ENCODE peak calls at places on chromosomes 4 and X, in ten cellular contexts. V, P, I, Z, W, H, G, M, Y and R are unnamed samples.

GRCh38 chrX:113157496-113157895 is 316.9 kb upstream of the AMOT start:
- DNase-seq in H (no peak), M (no peak), I (no peak), G (no peak), P (no peak), Z (peak), W (no peak), Y (no peak), V (no peak), R (no peak)

GRCh38 chrX:129798888-129799287 is 19.1 kb downstream of the SASH3 start:
- DNase-seq in M (no peak), P (no peak), V (no peak), H (no peak), I (no peak), W (no peak), G (no peak), Y (no peak), Z (no peak), R (no peak)

GRCh38 chr4:138728566-138728965 is 287.0 kb upstream of the NOCT start:
- DNase-seq in G (no peak), H (no peak), V (no peak), Y (no peak), W (no peak), I (no peak), P (no peak), Z (no peak), M (no peak), R (no peak)

GRCh38 chrX:103250977-103251376 is 4.0 kb downstream of the TCEAL8 start:
- DNase-seq in H (no peak), I (no peak), V (no peak), Y (no peak), M (no peak), W (no peak), P (no peak), G (no peak), Z (no peak), R (no peak)

GRCh38 chr4:99462875-99463464 is 27.8 kb upstream of the ADH7 start:
- DNase-seq in Y (peak), Z (peak), W (peak), G (peak), V (peak), H (peak), I (peak), M (no peak), P (no peak), R (peak)

GRCh38 chrX:17030092-17030491 is 83.6 kb downstream of the REPS2 start:
- DNase-seq in Z (no peak), I (no peak), H (no peak), M (no peak), Y (no peak), P (no peak), G (no peak), V (no peak), W (no peak), R (no peak)

GRCh38 chr4:108036252-108036651 is 46.6 kb downstream of the HADH start:
- DNase-seq in Z (no peak), V (no peak), Y (no peak), W (peak), G (no peak), M (no peak), I (no peak), P (peak), H (no peak), R (no peak)

GRCh38 chr4:93731448-93731847 is 97.1 kb upstream of the ATOH1 start:
- DNase-seq in P (no peak), Y (no peak), V (no peak), I (no peak), G (peak), Z (no peak), H (no peak), W (no peak), M (no peak), R (peak)

GRCh38 chrX:54180403-54180802 is 2.7 kb downstream of the FAM120C start:
- DNase-seq in M (no peak), G (no peak), Z (no peak), V (no peak), W (no peak), P (no peak), Y (no peak), H (no peak), I (no peak), R (no peak)

GRCh38 chr4:114040319-114041116 is 61.1 kb upstream of the ARSJ start:
- DNase-seq in G (peak), P (no peak), V (no peak), W (no peak), Y (no peak), M (no peak), Z (no peak), I (no peak), H (no peak), R (no peak)

GRCh38 chrX:19579485-19579884 is 64.2 kb upstream of the MAP3K15 start:
- DNase-seq in W (no peak), V (no peak), I (no peak), Z (no peak), H (no peak), P (no peak), Y (no peak), M (no peak), G (peak), R (no peak)

GRCh38 chrX:73867144-73867543 is 304.1 kb downstream of the CHIC1 start:
- DNase-seq in Z (no peak), V (no peak), W (no peak), G (no peak), P (no peak), H (no peak), Y (no peak), I (no peak), M (no peak), R (peak)

GRCh38 chrX:72308566-72309296 is 3.0 kb upstream of the CITED1 start:
- DNase-seq in W (no peak), I (peak), Z (peak), G (peak), P (no peak), Y (no peak), M (peak), V (no peak), H (peak), R (peak)

GRCh38 chr4:42627887-42628646 is 28.8 kb downstream of the ATP8A1 start:
- DNase-seq in G (no peak), I (peak), Y (no peak), P (peak), H (no peak), V (peak), M (no peak), Z (peak), W (peak), R (no peak)

GRCh38 chrX:49725401-49725800 is 29.6 kb upstream of the PAGE1 start:
- DNase-seq in G (no peak), W (no peak), Z (no peak), Y (no peak), P (no peak), H (no peak), M (no peak), V (no peak), I (no peak), R (no peak)

GRCh38 chrX:13270360-13270759 is 49.5 kb downstream of the ATXN3L start:
- DNase-seq in M (no peak), V (no peak), Y (no peak), G (no peak), H (no peak), P (no peak), Z (no peak), W (no peak), I (no peak), R (no peak)

GRCh38 chr4:57628004-57628403 is 517.8 kb upstream of the IGFBP7 start:
- DNase-seq in I (no peak), M (no peak), Y (no peak), P (no peak), V (no peak), G (no peak), H (no peak), Z (no peak), W (no peak), R (no peak)

GRCh38 chrX:130555341-130555740 is 153.6 kb downstream of the RBMX2 start:
- DNase-seq in H (no peak), W (no peak), V (no peak), Y (no peak), I (no peak), Z (no peak), P (no peak), G (no peak), M (no peak), R (no peak)

GRCh38 chr4:97645437-97645836 is 497.8 kb downstream of the STPG2 start:
- DNase-seq in I (no peak), W (no peak), V (no peak), Z (no peak), M (no peak), P (no peak), H (no peak), Y (no peak), G (no peak), R (no peak)

GRCh38 chr4:109119852-109120251 is 182.6 kb downstream of the COL25A1 start:
- DNase-seq in G (no peak), Y (no peak), I (no peak), P (no peak), H (no peak), V (no peak), Z (no peak), M (no peak), W (no peak), R (no peak)

GRCh38 chr4:99024481-99025275 is 29.2 kb downstream of the METAP1 start:
- DNase-seq in M (no peak), I (no peak), Z (no peak), H (peak), W (no peak), V (no peak), Y (no peak), P (no peak), G (no peak), R (peak)

GRCh38 chrX:7334253-7334935 is 186.4 kb upstream of the PUDP start:
- DNase-seq in P (no peak), I (no peak), M (peak), W (no peak), H (no peak), Z (no peak), Y (no peak), V (no peak), G (peak), R (no peak)

GRCh38 chr4:3375688-3376087 is 66.1 kb upstream of the HGFAC start:
- DNase-seq in M (peak), W (no peak), G (peak), I (no peak), V (no peak), P (no peak), Z (no peak), Y (no peak), H (no peak), R (no peak)

GRCh38 chr4:168830777-168831512 is 179.1 kb downstream of the CBR4 start:
- DNase-seq in Y (no peak), M (no peak), W (no peak), P (no peak), I (no peak), G (no peak), H (no peak), V (no peak), Z (no peak), R (no peak)

GRCh38 chrX:120262781-120263719 is 12.4 kb downstream of the ZBTB33 start:
- DNase-seq in H (no peak), P (no peak), W (no peak), G (no peak), I (no peak), Z (peak), Y (peak), M (no peak), V (peak), R (no peak)